ENCODE peak calls at places on chromosomes 3 and 15, in ten cellular contexts. U is GM23248, T is IMR-90, R is neuronal stem cell, W is MM.1S, B is K562, V is OCI-LY7, C is PC-3, Z is GM12878, S is fibroblast of lung. D is an unnamed sample.

GRCh38 chr3:155282416-155283091 is 10.9 kb downstream of the STRIT1 start:
- DNase-seq in U (peak; percentile 77), T (peak; percentile 74), R (no peak), W (no peak), B (peak; percentile 76), V (no peak), C (peak; percentile 34), Z (no peak), S (peak; percentile 74), D (no peak)

GRCh38 chr3:169660709-169661566 is 2.6 kb downstream of the MECOM start:
- DNase-seq in U (peak; percentile 50), T (peak; percentile 46), R (peak; percentile 27), W (peak; percentile 67), B (no peak), V (no peak), C (no peak), Z (no peak), S (peak; percentile 78), D (no peak)

GRCh38 chr15:55632434-55632833 is 44.3 kb upstream of the PYGO1 start:
- DNase-seq in U (no peak), T (no peak), R (no peak), W (no peak), B (no peak), V (no peak), C (no peak), Z (no peak), S (no peak), D (no peak)

GRCh38 chr3:46508850-46509591 is 11.2 kb downstream of the RTP3 start:
- DNase-seq in U (no peak), T (no peak), R (no peak), W (no peak), B (peak; percentile 83), V (no peak), C (no peak), Z (no peak), S (no peak), D (no peak)

GRCh38 chr3:194730369-194730768 is 44.7 kb downstream of the FAM43A start:
- DNase-seq in U (peak; percentile 10), T (no peak), R (no peak), W (peak; percentile 47), B (no peak), V (peak; percentile 74), C (no peak), Z (no peak), S (no peak), D (peak; percentile 40)

GRCh38 chr3:53005854-53006513 is 39.9 kb downstream of the SFMBT1 start:
- DNase-seq in U (no peak), T (no peak), R (no peak), W (no peak), B (no peak), V (no peak), C (no peak), Z (no peak), S (no peak), D (no peak)

GRCh38 chr3:16719426-16719825 is 114.2 kb upstream of the DAZL start:
- DNase-seq in U (no peak), T (no peak), R (no peak), W (no peak), B (no peak), V (no peak), C (no peak), Z (no peak), S (no peak), D (no peak)

GRCh38 chr3:106006001-106006400 is 137.2 kb upstream of the CBLB start:
- DNase-seq in U (peak; percentile 93), T (peak; percentile 87), R (no peak), W (no peak), B (no peak), V (no peak), C (peak; percentile 62), Z (no peak), S (peak; percentile 94), D (peak; percentile 90)

GRCh38 chr15:44710236-44711088 is 661 bp downstream of the PATL2 start:
- DNase-seq in U (peak; percentile 65), T (peak; percentile 42), R (no peak), W (peak; percentile 71), B (peak; percentile 41), V (peak; percentile 76), C (peak; percentile 18), Z (peak; percentile 69), S (peak; percentile 47), D (no peak)

GRCh38 chr15:29638011-29638410 is 184.3 kb downstream of the TJP1 start:
- DNase-seq in U (no peak), T (no peak), R (no peak), W (no peak), B (no peak), V (no peak), C (no peak), Z (no peak), S (no peak), D (no peak)

GRCh38 chr3:172680684-172681083 is 30.2 kb downstream of the NCEH1 start:
- DNase-seq in U (peak; percentile 47), T (no peak), R (no peak), W (no peak), B (peak; percentile 26), V (no peak), C (no peak), Z (no peak), S (no peak), D (peak; percentile 62)

GRCh38 chr3:139893264-139893962 is 41.6 kb upstream of the CLSTN2 start:
- DNase-seq in U (no peak), T (no peak), R (no peak), W (no peak), B (no peak), V (no peak), C (no peak), Z (no peak), S (no peak), D (no peak)

GRCh38 chr3:87771338-87772059 is 287.3 kb downstream of the CGGBP1 start:
- DNase-seq in U (peak; percentile 69), T (peak; percentile 1), R (no peak), W (peak; percentile 50), B (peak; percentile 12), V (peak; percentile 51), C (peak; percentile 62), Z (peak; percentile 8), S (no peak), D (no peak)
- H2AFZ ChIP-seq in U (no peak overlapping the region), T (no peak overlapping the region), R (no peak overlapping the region), W (no peak overlapping the region), B (peak overlapping the region; percentile 38), V (peak overlapping the region; percentile 27), C (no peak overlapping the region), Z (no peak overlapping the region), S (no peak overlapping the region), D (no peak overlapping the region)

DNA sequence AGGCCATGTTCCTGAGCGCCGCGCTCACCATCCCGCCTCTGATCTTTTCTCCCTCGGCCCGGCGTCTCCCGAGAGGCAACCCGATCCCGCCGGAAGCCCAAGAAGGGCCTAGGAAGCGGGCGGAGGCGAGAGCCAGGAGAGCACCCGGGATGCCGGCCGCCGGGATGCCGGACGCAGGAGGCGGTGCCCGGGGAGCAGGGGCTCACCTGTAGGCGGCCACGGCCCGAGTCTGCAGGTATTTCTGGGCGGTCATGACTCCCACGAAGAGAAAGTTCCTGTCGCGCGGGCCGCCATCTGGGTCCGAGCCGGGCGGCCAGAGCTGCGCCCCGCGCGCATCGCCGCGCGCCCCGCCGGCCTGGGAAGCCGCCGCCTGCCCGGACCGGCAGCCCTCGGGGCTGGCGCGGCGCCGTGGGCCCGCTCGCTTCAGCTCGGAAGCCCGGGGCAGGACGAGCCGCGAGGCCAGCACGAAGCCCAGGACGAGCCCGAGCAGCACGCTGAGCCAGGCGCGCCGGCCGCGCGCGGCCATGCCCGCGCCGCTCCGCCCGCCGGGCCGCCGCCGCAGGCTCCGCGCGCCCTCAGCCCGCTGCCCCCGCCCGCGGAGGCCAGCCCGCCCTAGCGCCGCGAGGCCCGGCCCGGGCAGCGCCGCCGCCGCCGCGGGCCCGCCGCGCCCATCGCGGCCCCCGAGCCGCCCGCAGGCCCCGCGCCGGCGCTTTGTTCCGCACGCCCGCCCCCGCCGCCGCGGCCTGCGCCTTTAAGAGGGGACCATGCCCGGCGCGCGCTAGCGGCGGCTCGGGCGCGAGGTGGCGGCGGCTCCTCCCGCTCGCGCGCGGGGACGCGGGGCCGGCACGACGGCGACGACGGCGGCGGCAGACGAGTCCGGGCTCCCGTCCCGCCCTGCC is 668 bp downstream of the CHSY1 start:
- DNase-seq in U (peak; percentile 81), T (no peak), R (no peak), W (no peak), B (peak; percentile 54), V (no peak), C (peak; percentile 41), Z (no peak), S (no peak), D (no peak)
- H2AFZ ChIP-seq in U (peak overlapping the region; percentile 55), T (peak overlapping the region; percentile 93), R (peak overlapping the region; percentile 91), W (no peak overlapping the region), B (peak overlapping the region; percentile 82), V (peak overlapping the region; percentile 66), C (peak overlapping the region; percentile 79), Z (peak overlapping the region; percentile 77), S (no peak overlapping the region), D (no peak overlapping the region)

GRCh38 chr15:51227967-51228783 is 110.2 kb downstream of the CYP19A1 start:
- DNase-seq in U (peak; percentile 96), T (peak; percentile 89), R (no peak), W (peak; percentile 81), B (peak; percentile 86), V (no peak), C (peak; percentile 52), Z (peak; percentile 76), S (peak; percentile 88), D (peak; percentile 23)

GRCh38 chr15:51223771-51224229 is 114.6 kb downstream of the CYP19A1 start:
- DNase-seq in U (peak; percentile 96), T (peak; percentile 66), R (no peak), W (no peak), B (peak; percentile 14), V (no peak), C (peak; percentile 78), Z (no peak), S (peak; percentile 86), D (no peak)

GRCh38 chr15:51224428-51224827 is 114.0 kb downstream of the CYP19A1 start:
- DNase-seq in U (peak; percentile 53), T (peak; percentile 25), R (no peak), W (no peak), B (no peak), V (no peak), C (no peak), Z (no peak), S (peak; percentile 63), D (no peak)

GRCh38 chr15:51229907-51230328 is 108.5 kb downstream of the CYP19A1 start:
- DNase-seq in U (peak; percentile 72), T (peak; percentile 27), R (peak; percentile 17), W (peak; percentile 69), B (peak; percentile 18), V (peak; percentile 2), C (peak; percentile 31), Z (no peak), S (peak; percentile 69), D (no peak)

DNA sequence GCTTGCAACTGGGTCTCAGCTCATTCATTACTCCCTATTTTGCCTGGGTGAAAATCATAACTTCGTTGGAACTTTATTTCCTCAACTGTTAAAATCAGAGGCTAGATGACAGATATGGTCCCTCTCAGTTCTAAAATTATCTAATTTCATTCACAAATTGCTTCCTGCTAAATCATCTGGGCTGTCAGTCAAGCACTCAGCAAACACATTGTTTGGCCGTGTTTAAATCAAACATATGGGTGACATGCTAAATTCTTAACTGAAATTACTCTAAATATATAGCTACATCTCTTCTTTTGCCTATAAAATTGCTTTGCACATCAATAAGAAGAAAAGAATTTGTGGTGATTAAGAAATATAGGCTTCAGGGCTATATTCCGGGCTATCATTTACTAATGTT is 111.6 kb downstream of the CYP19A1 start:
- DNase-seq in U (no peak), T (no peak), R (no peak), W (no peak), B (no peak), V (no peak), C (no peak), Z (no peak), S (no peak), D (no peak)
- H2AFZ ChIP-seq in U (no peak overlapping the region), T (no peak overlapping the region), R (no peak overlapping the region), W (no peak overlapping the region), B (no peak overlapping the region), V (no peak overlapping the region), C (no peak overlapping the region), Z (no peak overlapping the region), S (no peak overlapping the region), D (no peak overlapping the region)

GRCh38 chr3:133394561-133395311 is 5.1 kb upstream of the BFSP2 start:
- DNase-seq in U (peak; percentile 8), T (peak; percentile 34), R (no peak), W (peak; percentile 30), B (no peak), V (no peak), C (no peak), Z (no peak), S (no peak), D (no peak)
- H2AFZ ChIP-seq in U (peak overlapping the region; percentile 33), T (peak overlapping the region; percentile 29), R (no peak overlapping the region), W (peak overlapping the region; percentile 30), B (no peak overlapping the region), V (peak overlapping the region; percentile 46), C (no peak overlapping the region), Z (no peak overlapping the region), S (no peak overlapping the region), D (no peak overlapping the region)